ENCODE peak calls at places on chromosomes 5 and 9, in ten cellular contexts. K is left lung; T is hepatocyte; D is effector memory CD4-positive, alpha-beta T cell; E is CD8-positive, alpha-beta memory T cell; Y is stomach; S is fibroblast of pulmonary artery; X is fibroblast of mammary gland; V is brain microvascular endothelial cell; I is cardiac muscle cell. L is an unnamed sample.

GRCh38 chr9:93096811-93097382 is 880 bp downstream of the CARD19 start:
- DNase-seq in I (no peak), K (peak; percentile 41), S (no peak), T (no peak), Y (no peak), V (no peak), X (no peak), D (no peak), E (no peak), L (no peak)

GRCh38 chr9:20854444-20854843 is 170.4 kb downstream of the FOCAD start:
- DNase-seq in T (no peak), D (no peak), S (peak; percentile 60), Y (no peak), I (no peak), V (peak; percentile 75), X (no peak), E (no peak), K (no peak), L (no peak)

GRCh38 chr9:137370865-137371520 is 52.0 kb downstream of the EXD3 start:
- DNase-seq in S (no peak), K (peak; percentile 22), T (no peak), V (no peak), X (no peak), Y (peak; percentile 33), E (no peak), I (no peak), D (no peak), L (no peak)

GRCh38 chr5:138065102-138065501 is 18.7 kb upstream of the WNT8A start:
- DNase-seq in E (no peak), V (no peak), I (peak; percentile 30), D (no peak), S (no peak), X (no peak), K (no peak), T (no peak), Y (no peak), L (no peak)

GRCh38 chr5:150616024-150616470 is 24.4 kb upstream of the SYNPO start:
- DNase-seq in T (no peak), K (no peak), X (no peak), Y (peak; percentile 95), V (no peak), I (no peak), E (no peak), S (no peak), D (no peak), L (no peak)

GRCh38 chr9:101702257-101702656 is 36.2 kb downstream of the GRIN3A start:
- DNase-seq in E (no peak), Y (no peak), T (no peak), D (no peak), X (no peak), S (no peak), V (no peak), K (no peak), I (no peak), L (no peak)

GRCh38 chr5:73654171-73654811 is 28.3 kb downstream of the ARHGEF28 start:
- DNase-seq in K (no peak), S (no peak), D (no peak), Y (no peak), T (peak; percentile 18), I (no peak), E (no peak), X (peak; percentile 61), V (no peak), L (peak; percentile 32)

GRCh38 chr5:114152656-114153360 is 209.1 kb upstream of the KCNN2 start:
- DNase-seq in E (no peak), K (no peak), I (no peak), X (no peak), Y (no peak), S (no peak), V (no peak), T (no peak), D (no peak), L (no peak)

GRCh38 chr5:66617223-66617861 is 21.1 kb downstream of the MAST4 start:
- DNase-seq in I (peak; percentile 36), S (no peak), E (no peak), T (no peak), V (no peak), X (no peak), K (no peak), D (no peak), Y (no peak), L (no peak)

GRCh38 chr5:181241393-181241975 is 2.2 kb downstream of the RACK1 start:
- DNase-seq in D (no peak), Y (no peak), X (peak; percentile 93), S (peak; percentile 94), I (no peak), K (no peak), E (no peak), T (peak; percentile 65), V (peak; percentile 84), L (peak; percentile 48)

GRCh38 chr9:14633148-14633547 is 60.1 kb downstream of the ZDHHC21 start:
- DNase-seq in K (no peak), I (no peak), Y (no peak), T (no peak), S (no peak), V (no peak), D (no peak), X (no peak), E (no peak), L (no peak)

GRCh38 chr9:35605336-35606137 is 475 bp downstream of the TESK1 start:
- DNase-seq in K (no peak), D (peak; percentile 12), T (peak; percentile 52), V (no peak), X (no peak), S (peak; percentile 8), E (peak; percentile 14), Y (no peak), I (peak; percentile 45), L (no peak)

GRCh38 chr9:35606138-35606504 is 1.1 kb downstream of the TESK1 start:
- DNase-seq in Y (no peak), D (no peak), K (no peak), V (no peak), S (no peak), T (no peak), E (no peak), I (no peak), X (no peak), L (no peak)

GRCh38 chr9:35604578-35605335 is at the start of gene TESK1:
- DNase-seq in I (peak; percentile 89), E (peak; percentile 78), S (peak; percentile 52), Y (peak; percentile 89), D (peak; percentile 77), X (peak; percentile 36), T (peak; percentile 94), V (peak; percentile 26), K (peak; percentile 78), L (no peak)

GRCh38 chr9:35608221-35608620 is 3.2 kb downstream of the TESK1 start:
- DNase-seq in K (no peak), I (no peak), X (no peak), E (no peak), Y (no peak), S (no peak), V (no peak), T (no peak), D (no peak), L (no peak)

DNA sequence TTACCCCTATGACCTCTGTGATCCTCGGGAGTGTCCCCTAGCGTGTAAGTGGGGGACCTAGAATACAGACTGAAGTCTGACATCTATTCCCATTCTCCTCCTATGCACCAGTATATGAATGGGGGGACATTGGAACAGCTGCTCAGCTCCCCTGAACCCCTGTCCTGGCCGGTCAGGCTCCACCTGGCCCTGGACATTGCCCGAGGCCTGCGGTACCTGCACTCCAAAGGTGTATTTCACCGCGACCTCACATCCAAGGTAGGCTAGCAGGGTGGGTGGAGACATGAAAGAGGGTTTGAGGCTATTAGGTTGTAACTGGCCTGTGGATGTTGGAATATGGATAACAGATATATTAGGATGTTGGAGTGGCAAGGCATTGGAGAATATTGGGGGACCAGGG is 1.7 kb downstream of the TESK1 start:
- DNase-seq in I (no peak), X (no peak), V (no peak), Y (no peak), T (no peak), K (no peak), D (no peak), E (no peak), S (no peak), L (no peak)
- H3K4me3 ChIP-seq in I (no peak overlapping the region), X (no peak overlapping the region), V (no peak overlapping the region), Y (no peak overlapping the region), T (peak overlapping the region; percentile 84), K (no peak overlapping the region), D (no peak overlapping the region), E (no peak overlapping the region), S (no peak overlapping the region), L (no peak overlapping the region)

GRCh38 chr5:173964491-173964890 is 24.5 kb upstream of the C5orf47 start:
- DNase-seq in S (no peak), V (no peak), Y (no peak), T (no peak), E (no peak), X (no peak), D (no peak), K (no peak), I (no peak), L (no peak)

GRCh38 chr5:173962436-173962835 is 26.5 kb upstream of the C5orf47 start:
- DNase-seq in Y (no peak), E (no peak), T (no peak), X (no peak), K (no peak), V (no peak), S (no peak), D (no peak), I (no peak), L (no peak)

GRCh38 chr5:173963107-173963506 is 25.9 kb upstream of the C5orf47 start:
- DNase-seq in K (no peak), X (peak; percentile 54), Y (no peak), E (no peak), T (no peak), D (no peak), I (no peak), V (peak; percentile 42), S (peak; percentile 31), L (no peak)

GRCh38 chr5:173968154-173968553 is 20.8 kb upstream of the C5orf47 start:
- DNase-seq in S (no peak), X (no peak), T (no peak), Y (no peak), D (no peak), E (no peak), K (no peak), I (peak; percentile 47), V (no peak), L (no peak)

GRCh38 chr5:173963867-173964429 is 25.0 kb upstream of the C5orf47 start:
- DNase-seq in I (no peak), T (peak; percentile 48), X (no peak), S (no peak), K (no peak), Y (no peak), D (no peak), E (no peak), V (no peak), L (no peak)
- H3K4me3 ChIP-seq in I (no peak overlapping the region), T (peak overlapping the region; percentile 18), X (peak overlapping the region; percentile 12), S (no peak overlapping the region), K (peak overlapping the region; percentile 1), Y (peak overlapping the region; percentile 27), D (no peak overlapping the region), E (no peak overlapping the region), V (peak overlapping the region; percentile 35), L (no peak overlapping the region)

GRCh38 chr9:5632540-5632939 is 3.6 kb downstream of the RIC1 start:
- DNase-seq in X (no peak), E (no peak), V (no peak), S (no peak), Y (no peak), D (no peak), I (no peak), K (no peak), T (no peak), L (no peak)
- H3K4me3 ChIP-seq in X (no peak overlapping the region), E (no peak overlapping the region), V (no peak overlapping the region), S (no peak overlapping the region), Y (no peak overlapping the region), D (no peak overlapping the region), I (no peak overlapping the region), K (no peak overlapping the region), T (no peak overlapping the region), L (no peak overlapping the region)

GRCh38 chr5:119333421-119333851 is 22.4 kb upstream of the TNFAIP8 start:
- DNase-seq in K (no peak), S (no peak), T (no peak), Y (no peak), E (no peak), I (no peak), D (no peak), V (no peak), X (no peak), L (no peak)
- H3K4me3 ChIP-seq in K (no peak overlapping the region), S (no peak overlapping the region), T (no peak overlapping the region), Y (no peak overlapping the region), E (peak overlapping the region; percentile 27), I (no peak overlapping the region), D (peak overlapping the region; percentile 63), V (no peak overlapping the region), X (no peak overlapping the region), L (no peak overlapping the region)

L was measured in kidney epithelial cell.